ENCODE peak calls at places on chromosomes 5 and 9, in eight cellular contexts. T is adrenal gland, W is sigmoid colon, R is colonic mucosa, U is transverse colon, A is body of pancreas, B is GM23338, P is mammary epithelial cell. Z is an unnamed sample.

GRCh38 chr5:128378636-128379035 is 159.4 kb downstream of the FBN2 start:
- DNase-seq in T (no peak), W (no peak), R (no peak), U (no peak), A (no peak), B (no peak), P (no peak), Z (no peak)

GRCh38 chr9:121169094-121169601 is 32.5 kb downstream of the RAB14 start:
- DNase-seq in T (peak; percentile 14), W (no peak), R (no peak), U (no peak), A (no peak), B (peak; percentile 27), P (no peak), Z (no peak)

GRCh38 chr5:176727528-176727900 is 80.2 kb downstream of the TSPAN17 start:
- DNase-seq in T (no peak), W (no peak), R (no peak), U (no peak), A (no peak), B (no peak), P (no peak), Z (no peak)

GRCh38 chr9:105065119-105066088 is 137.4 kb upstream of the ABCA1 start:
- DNase-seq in T (no peak), W (no peak), R (peak; percentile 30), U (no peak), A (peak; percentile 65), B (no peak), P (no peak), Z (no peak)

GRCh38 chr5:29213475-29213874 is 1980.0 kb upstream of the CDH6 start:
- DNase-seq in T (no peak), W (no peak), R (no peak), U (no peak), A (no peak), B (no peak), P (no peak), Z (no peak)

GRCh38 chr5:105952875-105953274 is 1717.9 kb downstream of the EFNA5 start:
- DNase-seq in T (no peak), W (no peak), R (no peak), U (no peak), A (no peak), B (no peak), P (no peak), Z (no peak)

GRCh38 chr9:137454145-137454505 is 5.0 kb downstream of the NSMF start:
- DNase-seq in T (no peak), W (peak; percentile 88), R (peak; percentile 80), U (peak; percentile 78), A (no peak), B (peak; percentile 79), P (no peak), Z (peak; percentile 87)

GRCh38 chr5:83368317-83368716 is 103.2 kb upstream of the VCAN start:
- DNase-seq in T (peak; percentile 17), W (no peak), R (no peak), U (no peak), A (peak; percentile 49), B (no peak), P (peak; percentile 95), Z (no peak)

GRCh38 chr5:142330444-142330843 is 5.6 kb upstream of the SPRY4 start:
- DNase-seq in T (no peak), W (no peak), R (no peak), U (no peak), A (no peak), B (no peak), P (no peak), Z (no peak)

GRCh38 chr5:138287252-138287651 is 12.8 kb upstream of the GFRA3 start:
- DNase-seq in T (no peak), W (no peak), R (no peak), U (no peak), A (no peak), B (no peak), P (no peak), Z (no peak)

GRCh38 chr5:151222769-151223446 is 984 bp downstream of the CCDC69 start:
- DNase-seq in T (peak; percentile 66), W (peak; percentile 88), R (peak; percentile 52), U (peak; percentile 69), A (peak; percentile 64), B (peak; percentile 58), P (no peak), Z (peak; percentile 72)

GRCh38 chr5:42235837-42236236 is 187.4 kb upstream of the GHR start:
- DNase-seq in T (peak; percentile 21), W (no peak), R (no peak), U (no peak), A (no peak), B (no peak), P (no peak), Z (no peak)

GRCh38 chr5:6496207-6496584 is 47.5 kb downstream of the UBE2QL1 start:
- DNase-seq in T (no peak), W (no peak), R (no peak), U (no peak), A (no peak), B (no peak), P (no peak), Z (no peak)

GRCh38 chr5:18465833-18466681 is 831.8 kb downstream of the TAF11L14 start:
- DNase-seq in T (peak; percentile 83), W (no peak), R (peak; percentile 49), U (peak; percentile 52), A (peak; percentile 71), B (peak; percentile 93), P (peak; percentile 51), Z (no peak)

GRCh38 chr5:167594750-167595149 is 696.7 kb upstream of the WWC1 start:
- DNase-seq in T (no peak), W (no peak), R (no peak), U (no peak), A (no peak), B (no peak), P (no peak), Z (no peak)

GRCh38 chr5:172334196-172334595 is 50.6 kb upstream of the UBTD2 start:
- DNase-seq in T (no peak), W (no peak), R (no peak), U (no peak), A (no peak), B (peak; percentile 70), P (no peak), Z (no peak)

GRCh38 chr9:132995906-132996305 is 17.4 kb downstream of the GFI1B start:
- DNase-seq in T (no peak), W (no peak), R (no peak), U (no peak), A (no peak), B (no peak), P (no peak), Z (no peak)

GRCh38 chr5:1394881-1395860 is 50.1 kb downstream of the SLC6A3 start:
- DNase-seq in T (no peak), W (no peak), R (no peak), U (no peak), A (no peak), B (no peak), P (no peak), Z (no peak)

GRCh38 chr5:140150201-140150600 is 24.5 kb downstream of the IGIP start:
- DNase-seq in T (no peak), W (no peak), R (no peak), U (no peak), A (no peak), B (no peak), P (no peak), Z (no peak)

GRCh38 chr5:88304356-88304755 is 35.7 kb upstream of the TMEM161B start:
- DNase-seq in T (no peak), W (no peak), R (no peak), U (no peak), A (no peak), B (peak; percentile 52), P (no peak), Z (no peak)

GRCh38 chr9:72394061-72394460 is 29.1 kb upstream of the ZFAND5 start:
- DNase-seq in T (no peak), W (no peak), R (no peak), U (no peak), A (no peak), B (no peak), P (no peak), Z (no peak)

GRCh38 chr5:32076699-32077695 is 97.1 kb downstream of the GOLPH3 start:
- DNase-seq in T (peak; percentile 57), W (no peak), R (peak; percentile 27), U (peak; percentile 27), A (peak; percentile 41), B (peak; percentile 75), P (peak; percentile 39), Z (no peak)

GRCh38 chr5:88188458-88189132 is 80.0 kb downstream of the TMEM161B start:
- DNase-seq in T (no peak), W (no peak), R (no peak), U (no peak), A (no peak), B (peak; percentile 33), P (peak; percentile 19), Z (no peak)

GRCh38 chr9:105132006-105132405 is 112.4 kb upstream of the SLC44A1 start:
- DNase-seq in T (no peak), W (no peak), R (no peak), U (no peak), A (no peak), B (no peak), P (no peak), Z (no peak)

GRCh38 chr5:74221413-74221812 is 419.1 kb downstream of the ENC1 start:
- DNase-seq in T (no peak), W (no peak), R (no peak), U (no peak), A (no peak), B (no peak), P (no peak), Z (no peak)
- H3K4me1 ChIP-seq in T (no peaks in the 10 kb centered on the region), W (no peaks in the 10 kb centered on the region), R (no peaks in the 10 kb centered on the region), U (no peaks in the 10 kb centered on the region), A (no peaks in the 10 kb centered on the region), B (no peaks in the 10 kb centered on the region), P (no peaks in the 10 kb centered on the region), Z (no peaks in the 10 kb centered on the region)

GRCh38 chr5:180072256-180072548 is 643 bp upstream of the RNF130 start:
- DNase-seq in T (no peak), W (no peak), R (no peak), U (no peak), A (no peak), B (no peak), P (no peak), Z (no peak)
- H3K4me3 ChIP-seq in T (no peak overlapping the region), W (peak overlapping the region; percentile 93), R (peak overlapping the region; percentile 96), U (peak overlapping the region; percentile 98), A (no peak overlapping the region), B (peak overlapping the region; percentile 91), P (no peak overlapping the region), Z (no peak overlapping the region)

GRCh38 chr5:131609774-131610173 is 25.3 kb downstream of the RAPGEF6 start:
- DNase-seq in T (no peak), W (no peak), R (no peak), U (no peak), A (no peak), B (no peak), P (no peak), Z (no peak)
- H3K4me1 ChIP-seq in T (peaks cover 11% of the 10 kb centered on the region), W (no peaks in the 10 kb centered on the region), R (no peaks in the 10 kb centered on the region), U (no peaks in the 10 kb centered on the region), A (peaks cover 44% of the 10 kb centered on the region), B (peaks cover 20% of the 10 kb centered on the region), P (peaks cover 17% of the 10 kb centered on the region), Z (peaks cover 21% of the 10 kb centered on the region)

DNA sequence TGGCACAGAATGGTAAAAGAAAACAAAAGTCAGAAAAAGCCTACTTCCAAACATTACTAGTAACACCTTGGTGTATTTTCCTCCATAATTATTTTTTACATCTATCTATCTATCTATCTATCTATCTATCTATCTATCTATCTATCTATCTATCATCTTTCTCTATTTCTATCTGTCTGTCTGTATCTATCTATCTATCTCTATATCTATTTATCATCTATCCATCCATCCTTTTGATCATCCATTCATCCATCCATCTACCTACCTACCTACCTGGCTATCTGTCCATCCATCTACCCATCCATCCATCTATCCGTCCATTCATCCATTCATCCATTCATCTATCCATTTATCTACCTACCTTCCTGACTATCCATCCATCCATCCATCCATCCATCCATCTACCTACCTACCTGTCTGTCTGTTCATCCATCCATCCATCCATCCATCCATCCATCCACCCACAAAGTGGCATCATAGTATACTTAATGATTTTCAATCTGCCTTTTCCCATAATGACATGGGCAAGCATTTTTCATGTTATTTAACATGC is 121.9 kb upstream of the NEK6 start:
- DNase-seq in T (no peak), W (no peak), R (no peak), U (no peak), A (no peak), B (no peak), P (no peak), Z (no peak)
- H3K4me3 ChIP-seq in T (no peak overlapping the region), W (no peak overlapping the region), R (no peak overlapping the region), U (no peak overlapping the region), A (no peak overlapping the region), B (no peak overlapping the region), P (no peak overlapping the region), Z (no peak overlapping the region)